ENCODE peak calls at places on chromosomes 3 and 15, in five cellular contexts. P is heart right ventricle, N is mucosa of descending colon, O is dorsolateral prefrontal cortex, D is neural progenitor cell. E is an unnamed sample.

GRCh38 chr3:54968546-54969172 is 40.8 kb upstream of the LRTM1 start:
- DNase-seq in P (no peak), O (no peak), N (no peak), D (peak; percentile 53), E (no peak)

GRCh38 chr15:99955532-99955931 is 222.3 kb upstream of the LYSMD4 start:
- DNase-seq in O (no peak), P (no peak), D (no peak), N (no peak), E (no peak)

GRCh38 chr15:89654847-89655805 is at the start of gene KIF7:
- DNase-seq in N (peak; percentile 20), P (no peak), D (peak; percentile 91), O (no peak), E (peak; percentile 72)

GRCh38 chr3:192212979-192213378 is 514.4 kb downstream of the FGF12 start:
- DNase-seq in O (peak; percentile 41), N (no peak), P (no peak), D (peak; percentile 21), E (no peak)

GRCh38 chr3:118628704-118629341 is 405.8 kb downstream of the IGSF11 start:
- DNase-seq in D (peak; percentile 88), P (peak; percentile 16), O (peak; percentile 75), N (peak; percentile 82), E (peak; percentile 78)

GRCh38 chr3:188693435-188693834 is 478.3 kb upstream of the TPRG1 start:
- DNase-seq in O (peak; percentile 37), N (no peak), P (no peak), D (no peak), E (no peak)

GRCh38 chr3:157115069-157116006 is 44.6 kb downstream of the CCNL1 start:
- DNase-seq in N (no peak), P (no peak), O (no peak), D (peak; percentile 70), E (no peak)

GRCh38 chr3:140898340-140899180 is 43.1 kb upstream of the SLC25A36 start:
- DNase-seq in O (no peak), D (peak; percentile 33), P (no peak), N (peak; percentile 45), E (no peak)

GRCh38 chr3:10263549-10264363 is 15.5 kb downstream of the TATDN2 start:
- DNase-seq in P (no peak), D (peak; percentile 79), O (no peak), N (peak; percentile 39), E (peak; percentile 53)

GRCh38 chr3:155581579-155581978 is 163.3 kb downstream of the PLCH1 start:
- DNase-seq in O (no peak), P (no peak), D (no peak), N (no peak), E (no peak)

GRCh38 chr15:60343221-60343970 is 54.4 kb downstream of the ANXA2 start:
- DNase-seq in D (no peak), O (no peak), P (no peak), N (no peak), E (no peak)

GRCh38 chr3:61807865-61808276 is 246.5 kb downstream of the PTPRG start:
- DNase-seq in D (peak; percentile 55), N (no peak), P (no peak), O (no peak), E (no peak)

GRCh38 chr3:188734395-188734794 is 437.4 kb upstream of the TPRG1 start:
- DNase-seq in N (no peak), D (no peak), P (no peak), O (no peak), E (no peak)

GRCh38 chr3:83946554-83946953 is 1012.2 kb upstream of the CADM2 start:
- DNase-seq in D (peak; percentile 21), N (no peak), O (no peak), P (no peak), E (no peak)

DNA sequence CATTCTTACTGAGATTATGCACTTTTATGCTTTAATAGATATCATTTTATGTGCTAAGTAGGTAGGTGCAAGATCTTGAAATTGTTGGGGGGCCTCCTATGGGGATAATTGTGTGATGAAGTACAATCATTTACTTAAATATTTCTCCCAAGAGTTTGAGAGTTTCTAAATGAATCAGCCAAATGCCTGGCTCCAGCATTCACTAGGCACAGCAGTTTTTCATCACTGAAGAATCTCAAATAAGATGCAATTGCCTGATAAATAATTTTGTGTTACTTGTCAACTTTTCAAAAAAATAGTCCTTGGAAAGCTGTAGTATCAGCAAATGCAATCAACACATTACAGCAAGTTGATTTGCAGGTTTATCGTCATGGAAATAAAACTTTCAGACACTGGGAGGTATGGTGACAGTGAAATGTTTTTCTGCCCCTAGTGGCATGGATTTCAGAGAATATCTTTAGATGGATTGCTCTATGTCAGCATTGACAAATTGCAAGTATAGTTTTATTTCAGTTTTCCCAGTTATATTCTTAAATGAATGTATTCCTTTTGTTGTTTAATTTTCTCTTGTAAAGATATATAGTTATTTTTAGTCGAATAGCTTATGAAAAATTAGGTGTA is 167.1 kb downstream of the NEK11 start:
- DNase-seq in N (no peak), P (no peak), O (no peak), D (no peak), E (no peak)
- TF ChIP-seq CTCF in N (no peak), P (no peak), O (no peak), D (peak; percentile 22), E (no peak)

GRCh38 chr3:66836363-66837152 is 161.5 kb upstream of the KBTBD8 start:
- DNase-seq in D (no peak), O (no peak), P (no peak), N (no peak), E (no peak)
- TF ChIP-seq CTCF in D (peak; percentile 45), O (peak; percentile 40), P (no peak), N (no peak), E (no peak)

DNA sequence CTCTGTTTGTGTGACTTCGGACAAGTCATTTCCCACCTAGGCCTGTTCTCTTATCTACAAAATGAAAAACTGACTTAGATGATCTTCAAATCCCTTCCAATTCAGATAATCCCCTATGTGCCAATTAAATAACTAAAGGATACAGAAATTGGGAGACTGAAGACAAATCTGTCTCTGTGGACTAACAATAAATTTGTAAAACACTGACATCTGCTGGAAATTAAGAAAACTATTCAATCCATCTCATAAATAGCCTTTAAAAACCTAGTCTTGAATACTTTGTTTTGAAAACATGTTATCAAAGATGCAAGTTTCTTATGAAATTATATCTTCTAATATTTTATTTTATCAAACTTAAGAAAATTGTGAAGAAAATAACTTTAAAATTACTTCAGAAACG is 38.3 kb downstream of the MTHFS start:
- DNase-seq in P (no peak), N (no peak), O (no peak), D (no peak), E (no peak)
- TF ChIP-seq CTCF in P (no peak), N (no peak), O (peak; percentile 18), D (peak; percentile 30), E (no peak)

GRCh38 chr3:63654246-63654645 is 1.8 kb downstream of the SNTN start:
- DNase-seq in D (no peak), N (no peak), O (no peak), P (no peak), E (no peak)
- TF ChIP-seq CTCF in D (no peak), N (no peak), O (no peak), P (no peak), E (no peak)

DNA sequence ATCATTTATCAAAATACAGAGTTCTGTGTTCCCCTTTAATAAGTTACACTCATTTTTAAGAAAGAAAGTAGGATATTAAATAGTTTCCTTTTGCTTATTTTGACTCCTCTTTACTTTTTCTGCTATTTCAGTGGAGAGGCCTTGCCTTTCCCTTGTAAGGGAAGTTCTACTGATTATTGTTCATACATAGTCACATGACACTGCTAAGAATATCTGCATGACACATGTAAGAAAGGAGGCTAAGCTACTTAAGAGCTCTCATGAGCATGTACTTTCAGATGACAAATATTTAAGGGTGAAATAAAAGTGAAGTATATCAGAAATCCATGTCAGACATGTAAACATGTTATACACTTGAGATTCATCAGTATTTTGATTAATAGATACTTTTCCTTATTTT is 39.0 kb downstream of the MYRIP start:
- DNase-seq in P (no peak), N (no peak), O (no peak), D (no peak), E (no peak)
- TF ChIP-seq CTCF in P (no peak), N (no peak), O (no peak), D (no peak), E (no peak)

E was measured in mesothelial cell of epicardium.